ENCODE peak calls at places on chromosomes 2 and 18, in nine cellular contexts. X, R, B, E, M, Z, U, J and O are unnamed samples. For H3K4me1, the result is how much of the 10 kb centered on the place peaks cover.

GRCh38 chr2:213036836-213037235 is 114.6 kb downstream of the IKZF2 start:
- DNase-seq in X (no peak), R (no peak), B (no peak), E (no peak), M (no peak), Z (no peak), U (no peak), J (no peak), O (no peak)

GRCh38 chr2:102082591-102083586 is 59.7 kb upstream of the IL1R1 start:
- DNase-seq in X (no peak), R (no peak), B (no peak), E (no peak), M (peak), Z (no peak), U (peak), J (no peak), O (no peak)

GRCh38 chr2:85601771-85602475 is 575 bp downstream of the TMEM150A start:
- DNase-seq in X (no peak), R (peak), B (peak), E (peak), M (peak), Z (no peak), U (no peak), J (peak), O (peak)

GRCh38 chr2:69779258-69779989 is 37.5 kb downstream of the ANXA4 start:
- DNase-seq in X (peak), R (no peak), B (no peak), E (no peak), M (no peak), Z (no peak), U (peak), J (peak), O (no peak)

GRCh38 chr2:28717339-28717758 is 34.3 kb upstream of the PPP1CB start:
- DNase-seq in X (no peak), R (peak), B (peak), E (peak), M (peak), Z (no peak), U (peak), J (peak), O (peak)

GRCh38 chr2:219448099-219448775 is 13.6 kb downstream of the SPEG start:
- DNase-seq in X (no peak), R (no peak), B (no peak), E (peak), M (no peak), Z (no peak), U (no peak), J (no peak), O (no peak)

GRCh38 chr2:127146071-127146725 is 39.2 kb upstream of the BIN1 start:
- DNase-seq in X (no peak), R (no peak), B (no peak), E (no peak), M (no peak), Z (no peak), U (no peak), J (no peak), O (no peak)

GRCh38 chr2:182379235-182379634 is 47.6 kb downstream of the PDE1A start:
- DNase-seq in X (no peak), R (no peak), B (no peak), E (no peak), M (peak), Z (no peak), U (peak), J (no peak), O (peak)

GRCh38 chr2:190365499-190366204 is 22.3 kb downstream of the INPP1 start:
- DNase-seq in X (no peak), R (no peak), B (no peak), E (no peak), M (no peak), Z (no peak), U (no peak), J (no peak), O (no peak)

GRCh38 chr18:63590368-63590767 is 3.2 kb downstream of the SERPINB13 start:
- DNase-seq in X (no peak), R (no peak), B (peak), E (no peak), M (no peak), Z (no peak), U (no peak), J (no peak), O (peak)

GRCh38 chr2:136377423-136378382 is 259.8 kb upstream of the CXCR4 start:
- DNase-seq in X (no peak), R (no peak), B (no peak), E (no peak), M (no peak), Z (no peak), U (no peak), J (no peak), O (no peak)

DNA sequence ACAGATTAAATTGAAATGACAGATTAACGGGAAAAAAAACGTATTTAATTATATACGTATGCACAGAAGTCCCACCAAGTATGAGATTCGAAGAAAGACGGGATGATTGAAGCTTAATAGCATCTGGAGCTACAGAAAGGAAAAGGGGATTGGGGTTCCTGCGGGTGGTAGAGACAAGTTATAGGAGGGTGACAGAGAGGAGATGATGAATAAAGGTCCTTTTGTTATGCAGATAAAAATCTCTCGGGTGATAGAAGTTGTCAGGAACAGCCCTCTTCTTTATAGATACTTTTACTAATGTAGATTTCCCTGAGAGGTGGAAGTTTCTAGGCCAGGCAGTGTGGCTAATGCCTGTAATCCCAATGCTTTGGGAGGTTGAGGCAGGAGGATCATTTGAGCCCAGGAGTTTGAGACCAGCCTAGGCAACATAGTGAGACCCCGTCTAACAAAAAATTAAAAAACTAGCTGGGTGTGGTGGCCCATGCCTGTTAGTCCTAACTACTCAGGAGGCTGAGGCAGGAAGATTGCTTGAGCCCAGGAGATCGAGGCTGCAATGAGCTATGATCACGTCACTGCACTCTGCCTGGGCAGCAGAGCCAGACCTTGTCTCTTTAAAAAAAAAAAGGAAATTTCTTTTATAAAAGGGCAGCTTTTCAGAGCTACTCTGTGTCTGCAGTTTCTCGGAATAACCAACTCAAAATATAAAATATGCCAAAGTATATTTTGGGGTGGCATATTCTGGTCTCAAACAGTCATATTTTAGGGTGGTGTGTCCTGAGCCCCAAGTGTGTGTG is 113.0 kb downstream of the STPG4 start:
- DNase-seq in X (no peak), R (no peak), B (no peak), E (no peak), M (no peak), Z (no peak), U (no peak), J (no peak), O (no peak)
- H3K4me1 ChIP-seq in X (half or more), R (half or more), B (half or more), E (half or more), M (half or more), Z (under half), U (under half), J (under half), O (under half)

GRCh38 chr2:156443089-156443488 is 6.9 kb downstream of the GPD2 start:
- DNase-seq in X (no peak), R (no peak), B (no peak), E (no peak), M (no peak), Z (no peak), U (no peak), J (no peak), O (no peak)

GRCh38 chr2:156447761-156448160 is 11.6 kb downstream of the GPD2 start:
- DNase-seq in X (no peak), R (no peak), B (no peak), E (no peak), M (no peak), Z (no peak), U (no peak), J (no peak), O (no peak)

GRCh38 chr2:156445311-156446218 is 9.4 kb downstream of the GPD2 start:
- DNase-seq in X (no peak), R (no peak), B (no peak), E (no peak), M (peak), Z (no peak), U (peak), J (no peak), O (no peak)
- H3K27ac ChIP-seq in X (peak), R (no peak), B (no peak), E (peak), M (peak), Z (no peak), U (no peak), J (no peak), O (no peak)

GRCh38 chr18:47898055-47898454 is 32.4 kb downstream of the SMAD2 start:
- DNase-seq in X (no peak), R (no peak), B (no peak), E (no peak), M (no peak), Z (no peak), U (peak), J (no peak), O (no peak)
- H3K4me1 ChIP-seq in X (half or more), R (under half), B (under half), E (under half), M (under half), Z (half or more), U (under half), J (under half), O (under half)

DNA sequence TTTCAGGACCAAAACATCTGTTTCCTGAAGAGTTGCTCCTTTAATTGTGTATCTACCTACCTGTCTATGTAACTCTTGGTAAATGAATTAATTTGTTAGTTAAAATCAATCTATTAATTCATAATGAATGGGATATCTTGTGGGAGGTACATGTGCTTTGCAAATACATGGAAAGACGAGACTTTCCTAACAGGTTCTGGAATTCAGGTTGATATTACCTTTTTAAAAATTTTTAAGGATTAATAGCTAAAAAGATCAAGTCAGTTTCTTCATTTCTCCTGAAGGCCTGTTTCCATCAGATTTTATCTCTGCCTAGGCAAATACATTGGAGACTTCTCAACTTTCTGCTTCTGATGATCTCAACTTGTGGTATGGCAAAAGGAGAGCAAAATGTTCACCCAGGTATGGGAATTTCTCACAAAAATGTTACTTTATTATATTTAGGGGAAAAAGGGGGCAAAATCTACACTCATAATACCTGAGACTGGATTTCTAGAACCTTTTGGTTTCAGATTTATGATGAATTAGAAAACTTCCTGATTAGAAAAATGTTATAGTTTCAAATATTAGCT is 7.4 kb downstream of the TFPI start:
- DNase-seq in X (no peak), R (no peak), B (no peak), E (no peak), M (no peak), Z (no peak), U (no peak), J (no peak), O (no peak)
- H3K27ac ChIP-seq in X (peak), R (peak), B (peak), E (peak), M (peak), Z (no peak), U (peak), J (no peak), O (peak)

GRCh38 chr2:25294573-25295462 is 46.9 kb downstream of the DNMT3A start:
- DNase-seq in X (no peak), R (peak), B (peak), E (peak), M (peak), Z (peak), U (peak), J (peak), O (peak)

GRCh38 chr2:25293958-25294513 is 47.7 kb downstream of the DNMT3A start:
- DNase-seq in X (no peak), R (no peak), B (no peak), E (peak), M (no peak), Z (no peak), U (no peak), J (no peak), O (no peak)

GRCh38 chr2:25293145-25293544 is 48.6 kb downstream of the DNMT3A start:
- DNase-seq in X (no peak), R (no peak), B (no peak), E (peak), M (no peak), Z (no peak), U (no peak), J (no peak), O (no peak)

GRCh38 chr2:25292408-25292807 is 49.3 kb downstream of the DNMT3A start:
- DNase-seq in X (no peak), R (no peak), B (no peak), E (no peak), M (no peak), Z (no peak), U (peak), J (no peak), O (no peak)

GRCh38 chr2:25290811-25291510 is 50.8 kb downstream of the DNMT3A start:
- DNase-seq in X (no peak), R (peak), B (no peak), E (peak), M (no peak), Z (no peak), U (peak), J (no peak), O (peak)
- H3K4me1 ChIP-seq in X (under half), R (half or more), B (half or more), E (under half), M (under half), Z (half or more), U (under half), J (under half), O (under half)

GRCh38 chr2:239605409-239605808 is 204.6 kb upstream of the HDAC4 start:
- DNase-seq in X (no peak), R (no peak), B (no peak), E (no peak), M (no peak), Z (no peak), U (no peak), J (no peak), O (no peak)
- H3K27ac ChIP-seq in X (no peak), R (no peak), B (no peak), E (no peak), M (no peak), Z (no peak), U (no peak), J (no peak), O (no peak)

DNA sequence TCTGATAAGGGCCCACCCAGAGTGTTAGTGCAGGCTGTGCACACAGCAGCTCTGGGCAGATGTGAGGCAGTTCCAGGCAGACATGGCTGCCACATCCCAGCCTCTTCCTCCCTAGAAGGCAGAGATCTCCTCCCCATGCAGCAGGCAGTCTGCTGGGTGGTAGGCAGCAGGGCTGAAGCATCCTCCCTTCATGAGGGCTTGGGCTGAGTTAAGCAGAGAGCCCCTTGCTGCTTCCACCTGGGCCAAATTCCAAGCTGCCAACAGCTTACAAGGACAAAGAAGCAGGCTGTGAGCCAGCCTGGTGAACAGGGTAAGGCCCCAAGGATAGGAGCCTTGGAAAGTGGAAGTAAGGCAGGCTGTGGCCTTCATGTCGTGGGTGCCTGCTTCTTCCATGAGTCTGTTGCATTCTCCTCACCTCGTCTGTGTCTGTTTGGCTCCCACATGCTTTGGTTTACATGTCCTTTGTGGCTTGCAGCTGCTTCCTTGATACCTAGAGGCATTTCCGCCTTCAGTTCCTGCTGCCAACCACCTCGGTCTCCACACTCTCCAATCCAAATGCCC is 7.8 kb downstream of the PSD4 start:
- DNase-seq in X (no peak), R (no peak), B (no peak), E (no peak), M (no peak), Z (no peak), U (peak), J (no peak), O (peak)
- H3K4me1 ChIP-seq in X (under half), R (under half), B (under half), E (under half), M (under half), Z (half or more), U (under half), J (under half), O (under half)

GRCh38 chr2:232574674-232575403 is 24.4 kb downstream of the EIF4E2 start:
- DNase-seq in X (no peak), R (no peak), B (no peak), E (peak), M (peak), Z (no peak), U (no peak), J (no peak), O (no peak)
- H3K27ac ChIP-seq in X (no peak), R (no peak), B (no peak), E (peak), M (no peak), Z (no peak), U (no peak), J (peak), O (no peak)

DNA sequence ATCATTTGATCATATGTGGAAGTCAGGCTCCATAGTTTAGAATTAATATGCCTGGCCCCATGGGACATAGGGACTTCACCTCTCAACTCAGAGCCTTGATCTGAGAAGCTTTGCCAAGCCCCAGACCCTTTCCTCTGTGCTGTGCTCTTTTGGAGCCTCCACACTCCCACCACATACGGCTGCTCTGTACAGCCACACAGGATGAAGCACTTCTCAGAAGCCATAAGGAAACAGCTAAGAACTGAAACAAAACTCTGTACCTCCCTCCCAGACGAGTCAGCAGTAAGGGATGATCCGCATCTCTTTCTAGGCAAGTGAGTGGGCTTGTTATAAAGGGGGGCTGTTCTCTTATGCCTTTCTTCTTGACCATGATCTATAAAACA is 66.5 kb downstream of the CAB39 start:
- DNase-seq in X (no peak), R (no peak), B (no peak), E (no peak), M (no peak), Z (no peak), U (no peak), J (no peak), O (no peak)
- H3K4me1 ChIP-seq in X (under half), R (half or more), B (under half), E (half or more), M (under half), Z (half or more), U (under half), J (under half), O (under half)